ENCODE peak calls at places on chromosomes 6 and 20, in four cellular contexts. Z is MM.1S, E is AG09309, N is mesendoderm. M is an unnamed sample.

GRCh38 chr6:39681566-39682250 is 43.5 kb downstream of the KIF6 start:
- DNase-seq in Z (no peak), E (no peak), N (no peak), M (no peak)

GRCh38 chr6:5012531-5012930 is 8.7 kb upstream of the RPP40 start:
- DNase-seq in Z (no peak), E (peak), N (no peak), M (no peak)

GRCh38 chr6:14381225-14381887 is 263.8 kb downstream of the CD83 start:
- DNase-seq in Z (no peak), E (no peak), N (no peak), M (no peak)

GRCh38 chr6:32700391-32701040 is 34.1 kb upstream of the HLA-DQB1 start:
- DNase-seq in Z (peak), E (peak), N (peak), M (peak)

GRCh38 chr20:58224097-58224496 is 4.4 kb downstream of the ANKRD60 start:
- DNase-seq in Z (no peak), E (no peak), N (no peak), M (no peak)

GRCh38 chr6:101633081-101633480 is 239.6 kb downstream of the GRIK2 start:
- DNase-seq in Z (no peak), E (no peak), N (no peak), M (no peak)

GRCh38 chr20:9079038-9079731 is 10.3 kb downstream of the PLCB4 start:
- DNase-seq in Z (no peak), E (no peak), N (peak), M (no peak)

GRCh38 chr6:7129784-7130569 is 22.2 kb downstream of the RREB1 start:
- DNase-seq in Z (no peak), E (no peak), N (no peak), M (no peak)

GRCh38 chr20:62873280-62873679 is 11.7 kb upstream of the TCFL5 start:
- DNase-seq in Z (no peak), E (no peak), N (no peak), M (no peak)

GRCh38 chr6:104522533-104522932 is 337.2 kb downstream of the HACE1 start:
- DNase-seq in Z (no peak), E (no peak), N (no peak), M (no peak)

GRCh38 chr20:4046311-4046924 is 31.1 kb upstream of the RNF24 start:
- DNase-seq in Z (no peak), E (no peak), N (no peak), M (no peak)

GRCh38 chr6:13383280-13384163 is 55.2 kb upstream of the TBC1D7 start:
- DNase-seq in Z (peak), E (no peak), N (no peak), M (no peak)

GRCh38 chr6:154427425-154427824 is 70.8 kb upstream of the IPCEF1 start:
- DNase-seq in Z (no peak), E (no peak), N (no peak), M (no peak)

GRCh38 chr6:110188791-110189190 is 8.6 kb downstream of the CDC40 start:
- DNase-seq in Z (no peak), E (no peak), N (no peak), M (no peak)

GRCh38 chr6:29676981-29677601 is 3.9 kb downstream of the ZFP57 start:
- DNase-seq in Z (no peak), E (no peak), N (peak), M (no peak)

GRCh38 chr6:96836579-96837137 is 619 bp downstream of the GPR63 start:
- DNase-seq in Z (peak), E (no peak), N (peak), M (no peak)

GRCh38 chr20:12383770-12384304 is 466.1 kb downstream of the BTBD3 start:
- DNase-seq in Z (no peak), E (no peak), N (no peak), M (no peak)

GRCh38 chr6:166939894-166940293 is 16.5 kb downstream of the RNASET2 start:
- DNase-seq in Z (no peak), E (no peak), N (no peak), M (no peak)

GRCh38 chr20:22920898-22921297 is 114.2 kb upstream of the SSTR4 start:
- DNase-seq in Z (no peak), E (no peak), N (no peak), M (no peak)

GRCh38 chr6:15638373-15638772 is 24.5 kb downstream of the DTNBP1 start:
- DNase-seq in Z (no peak), E (no peak), N (no peak), M (no peak)

GRCh38 chr20:38346247-38346651 is at the start of gene LBP:
- DNase-seq in Z (no peak), E (no peak), N (no peak), M (no peak)

GRCh38 chr20:38345643-38346042 is 639 bp upstream of the LBP start:
- DNase-seq in Z (no peak), E (no peak), N (no peak), M (no peak)

GRCh38 chr20:38349856-38350255 is 3.6 kb downstream of the LBP start:
- DNase-seq in Z (no peak), E (no peak), N (no peak), M (no peak)

GRCh38 chr20:38343798-38344701 is 2.2 kb upstream of the LBP start:
- DNase-seq in Z (no peak), E (no peak), N (no peak), M (no peak)

DNA sequence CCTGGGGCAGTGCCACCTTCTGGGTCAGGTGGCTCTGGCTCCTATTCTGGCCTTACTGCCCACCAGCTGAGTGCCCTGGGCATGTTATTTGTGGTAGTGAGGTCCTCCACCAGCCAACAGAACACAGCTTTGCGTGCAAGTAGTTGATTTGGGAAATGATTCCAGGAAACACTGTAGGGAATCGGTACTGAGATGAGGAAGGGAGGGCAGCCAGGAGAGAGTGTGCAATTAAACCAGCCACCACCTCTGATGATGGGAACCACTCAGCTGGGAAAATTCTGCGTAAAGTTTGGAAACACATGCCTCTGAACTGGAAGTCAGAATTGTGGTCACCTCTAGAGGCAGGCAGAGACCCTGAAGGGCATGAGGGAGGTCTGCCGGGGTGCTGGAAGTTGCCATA is 459 bp downstream of the LBP start:
- DNase-seq in Z (no peak), E (no peak), N (no peak), M (no peak)
- H3K4me3 ChIP-seq in Z (no peak), E (no peak), N (no peak), M (no peak)

DNA sequence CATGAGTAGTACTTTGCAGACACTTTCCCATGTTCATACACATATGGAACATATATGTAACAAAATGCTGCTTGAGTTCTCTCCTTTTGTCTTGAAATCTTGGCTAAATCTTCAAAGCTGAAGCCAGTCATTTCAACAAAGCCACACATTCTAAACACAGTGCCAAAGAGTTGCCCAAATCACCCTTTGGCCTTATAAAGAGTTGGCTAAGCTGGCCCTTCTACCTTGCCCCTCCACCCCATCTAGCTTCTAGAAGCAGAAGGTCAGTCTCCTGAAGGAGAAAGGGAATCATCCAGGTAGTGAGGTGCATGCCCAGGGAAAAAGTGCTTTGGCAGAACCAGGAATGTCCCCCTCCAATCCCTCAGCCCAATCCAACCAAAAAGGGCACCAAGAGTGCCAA is 58.3 kb downstream of the ALDH8A1 start:
- DNase-seq in Z (no peak), E (no peak), N (no peak), M (no peak)
- H3K4me3 ChIP-seq in Z (no peak), E (no peak), N (no peak), M (no peak)

DNA sequence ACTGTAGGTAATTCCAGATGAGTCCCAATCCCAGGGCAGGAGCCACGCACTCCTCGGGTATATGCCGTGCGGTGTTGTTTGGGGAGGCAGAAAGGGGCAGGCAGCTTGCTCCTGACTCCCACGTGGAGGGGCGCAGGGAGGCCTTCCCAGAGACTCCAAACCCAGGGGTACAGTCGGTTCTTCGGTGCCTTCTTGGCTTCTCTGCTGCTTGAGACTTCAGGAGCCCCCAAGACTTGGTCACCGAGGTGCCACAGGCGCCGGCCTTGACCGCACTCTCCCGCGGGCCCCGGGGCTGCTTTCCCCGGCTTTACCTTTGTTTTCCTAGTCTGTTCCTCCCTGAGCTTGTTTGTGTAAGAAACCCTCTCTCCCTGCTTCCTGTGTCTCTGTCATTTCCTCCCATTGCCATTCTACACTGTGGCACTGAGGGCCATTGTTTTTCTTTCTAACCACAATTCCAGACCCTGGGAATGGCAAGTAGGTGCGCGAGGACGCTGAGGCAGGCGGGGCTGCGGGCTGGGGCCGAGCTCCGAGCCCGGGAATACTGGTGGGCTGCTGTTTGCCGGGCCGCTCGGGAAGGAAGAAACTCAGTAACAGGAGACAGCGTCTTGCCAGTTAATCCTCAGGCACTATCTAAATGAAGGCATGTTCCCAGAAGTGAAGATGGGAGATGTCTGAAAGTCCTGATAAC is 215.6 kb upstream of the HEY2 start:
- DNase-seq in Z (no peak), E (no peak), N (peak), M (no peak)
- H3K4me3 ChIP-seq in Z (no peak), E (no peak), N (no peak), M (no peak)

GRCh38 chr6:170090561-170090960 is 200.3 kb downstream of the DLL1 start:
- DNase-seq in Z (no peak), E (no peak), N (no peak), M (no peak)

GRCh38 chr6:170086639-170087420 is 204.0 kb downstream of the DLL1 start:
- DNase-seq in Z (no peak), E (no peak), N (no peak), M (no peak)

GRCh38 chr6:170087946-170088348 is 202.9 kb downstream of the DLL1 start:
- DNase-seq in Z (no peak), E (no peak), N (no peak), M (peak)

GRCh38 chr6:170089937-170090335 is 200.9 kb downstream of the DLL1 start:
- DNase-seq in Z (no peak), E (no peak), N (no peak), M (no peak)

DNA sequence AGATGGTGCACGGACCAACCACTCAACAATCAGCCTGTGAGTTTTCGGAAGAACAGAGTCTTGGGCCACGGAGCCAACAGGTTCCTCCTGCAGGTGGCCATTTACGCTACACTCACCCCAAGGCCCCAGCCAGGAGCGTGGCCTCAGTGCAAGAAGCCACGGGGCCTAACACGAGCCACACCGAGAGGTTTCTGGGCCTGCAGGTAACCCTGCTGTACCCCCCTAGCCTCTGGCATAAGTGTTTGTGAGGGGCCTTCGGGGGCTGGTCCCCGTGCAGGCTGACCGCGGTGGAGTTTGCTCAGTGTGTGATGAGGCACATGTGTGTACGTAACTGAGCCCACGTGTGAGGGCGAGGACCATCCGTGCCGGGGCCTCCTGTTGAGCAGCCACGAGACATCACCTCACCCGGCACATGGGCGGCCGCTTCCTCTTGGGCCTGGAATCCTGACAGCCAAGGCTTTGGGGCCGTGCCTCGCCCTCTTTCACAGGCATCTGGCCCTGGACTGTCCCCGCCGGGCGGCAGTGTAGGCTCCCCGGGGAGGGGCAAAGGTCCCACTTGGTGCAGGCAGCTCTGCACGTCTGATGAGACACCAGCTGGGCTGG is 202.4 kb downstream of the DLL1 start:
- DNase-seq in Z (no peak), E (no peak), N (no peak), M (no peak)
- H3K4me3 ChIP-seq in Z (no peak), E (no peak), N (no peak), M (peak)

GRCh38 chr6:128478230-128479047 is 42.0 kb downstream of the PTPRK start:
- DNase-seq in Z (peak), E (no peak), N (no peak), M (no peak)
- H3K4me3 ChIP-seq in Z (peak), E (no peak), N (no peak), M (no peak)

GRCh38 chr20:32458061-32458836 is 100.1 kb downstream of the ASXL1 start:
- DNase-seq in Z (no peak), E (no peak), N (no peak), M (no peak)

GRCh38 chr20:32457476-32457986 is 99.4 kb downstream of the ASXL1 start:
- DNase-seq in Z (peak), E (no peak), N (peak), M (no peak)

GRCh38 chr20:32455901-32456701 is 98.0 kb downstream of the ASXL1 start:
- DNase-seq in Z (no peak), E (no peak), N (no peak), M (no peak)

GRCh38 chr20:32455171-32455900 is 97.2 kb downstream of the ASXL1 start:
- DNase-seq in Z (no peak), E (no peak), N (no peak), M (no peak)

DNA sequence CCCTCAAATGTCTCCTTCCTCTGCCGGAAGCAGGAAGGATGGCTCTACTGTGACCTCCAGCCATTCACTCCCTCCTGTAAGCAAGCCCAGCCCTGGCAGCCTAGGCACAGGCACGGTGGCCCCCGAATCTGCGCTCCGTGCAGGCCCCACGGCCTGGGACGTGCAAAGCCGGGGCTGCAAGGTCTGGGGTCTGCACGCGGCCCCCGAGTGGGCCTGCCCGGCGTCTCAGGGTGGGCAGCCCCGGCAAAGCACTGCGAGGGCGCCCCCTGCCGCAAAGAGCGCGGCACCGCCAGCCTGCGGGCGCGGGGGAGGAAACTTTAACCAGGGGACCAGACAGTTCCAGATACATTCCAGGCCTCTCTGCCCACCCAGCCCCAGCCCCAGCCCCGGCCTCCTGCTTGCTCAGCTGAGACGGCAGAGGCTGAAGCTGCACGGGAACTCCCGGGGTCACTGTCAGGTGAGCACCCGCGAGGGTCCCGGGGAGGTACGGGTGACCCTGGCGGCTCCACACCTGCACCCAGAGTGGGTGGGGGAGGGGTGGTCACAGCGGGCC is 98.8 kb downstream of the ASXL1 start:
- DNase-seq in Z (peak), E (no peak), N (peak), M (no peak)
- H3K4me3 ChIP-seq in Z (peak), E (peak), N (peak), M (no peak)

GRCh38 chr20:17576215-17576614 is 6.3 kb downstream of the DSTN start:
- DNase-seq in Z (no peak), E (no peak), N (no peak), M (no peak)
- H3K4me3 ChIP-seq in Z (no peak), E (no peak), N (no peak), M (no peak)

DNA sequence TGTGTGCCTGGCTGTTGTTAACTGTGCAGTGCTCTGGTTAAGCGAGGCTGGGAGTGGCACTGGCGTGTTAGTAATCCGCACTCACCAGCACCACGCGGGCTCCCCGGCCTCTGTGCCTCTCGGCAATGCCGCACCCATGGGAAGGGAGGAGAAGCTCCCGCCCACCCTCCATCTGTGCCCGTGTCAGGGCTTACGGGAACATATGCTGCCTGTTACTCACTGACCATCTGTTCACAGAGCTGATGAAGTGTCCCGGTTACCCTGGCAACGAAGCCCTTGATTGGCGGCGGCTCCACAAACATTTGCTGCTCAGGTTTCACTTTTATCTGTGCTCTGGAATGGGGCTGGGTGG is 114.7 kb downstream of the PSMB1 start:
- DNase-seq in Z (peak), E (peak), N (peak), M (no peak)
- H3K4me3 ChIP-seq in Z (no peak), E (no peak), N (no peak), M (no peak)

GRCh38 chr20:36835025-36835424 is 40.9 kb upstream of the TLDC2 start:
- DNase-seq in Z (no peak), E (no peak), N (no peak), M (no peak)
- H3K4me3 ChIP-seq in Z (peak), E (no peak), N (no peak), M (peak)

M was measured in Jurkat, Clone E6-1.